ENCODE peak calls at places on chromosomes 7 and 10, in ten cellular contexts. One of them, this sample, is unnamed.

GRCh38 chr7:157309990-157310668 is 26.7 kb upstream of the DNAJB6 start:
- DNase-seq in tibial nerve: no peak
- DNase-seq in testis: no peak
- DNase-seq in IMR-90: peak; percentile 96
- DNase-seq in uterus: no peak
- DNase-seq in stomach: no peak
- DNase-seq in K562: no peak
- DNase-seq in upper lobe of left lung: no peak
- DNase-seq in heart left ventricle: no peak
- DNase-seq in HepG2: peak; percentile 74
- DNase-seq in this sample: no peak

GRCh38 chr10:47031251-47031952 is 120.2 kb downstream of the PTPN20 start:
- DNase-seq in tibial nerve: peak; percentile 30
- DNase-seq in testis: no peak
- DNase-seq in IMR-90: no peak
- DNase-seq in uterus: no peak
- DNase-seq in stomach: no peak
- DNase-seq in K562: peak; percentile 77
- DNase-seq in upper lobe of left lung: peak; percentile 11
- DNase-seq in heart left ventricle: peak; percentile 19
- DNase-seq in HepG2: no peak
- DNase-seq in this sample: no peak

GRCh38 chr10:112203328-112204076 is 19.9 kb upstream of the GPAM start:
- DNase-seq in tibial nerve: no peak
- DNase-seq in testis: no peak
- DNase-seq in IMR-90: peak; percentile 46
- DNase-seq in uterus: no peak
- DNase-seq in stomach: no peak
- DNase-seq in K562: no peak
- DNase-seq in upper lobe of left lung: no peak
- DNase-seq in heart left ventricle: no peak
- DNase-seq in HepG2: no peak
- DNase-seq in this sample: no peak

GRCh38 chr10:90418869-90419652 is 438.8 kb downstream of the HTR7 start:
- DNase-seq in tibial nerve: no peak
- DNase-seq in testis: no peak
- DNase-seq in IMR-90: peak; percentile 97
- DNase-seq in uterus: no peak
- DNase-seq in stomach: no peak
- DNase-seq in K562: no peak
- DNase-seq in upper lobe of left lung: no peak
- DNase-seq in heart left ventricle: no peak
- DNase-seq in HepG2: peak; percentile 7
- DNase-seq in this sample: no peak

GRCh38 chr7:28410628-28411578 is 1.4 kb upstream of the CREB5 start:
- DNase-seq in tibial nerve: peak; percentile 37
- DNase-seq in testis: peak; percentile 16
- DNase-seq in IMR-90: peak; percentile 90
- DNase-seq in uterus: peak; percentile 77
- DNase-seq in stomach: no peak
- DNase-seq in K562: peak; percentile 29
- DNase-seq in upper lobe of left lung: no peak
- DNase-seq in heart left ventricle: peak; percentile 63
- DNase-seq in HepG2: no peak
- DNase-seq in this sample: no peak

GRCh38 chr7:47435889-47436312 is 146.0 kb downstream of the TNS3 start:
- DNase-seq in tibial nerve: peak; percentile 69
- DNase-seq in testis: peak; percentile 88
- DNase-seq in IMR-90: peak; percentile 81
- DNase-seq in uterus: peak; percentile 82
- DNase-seq in stomach: peak; percentile 70
- DNase-seq in K562: peak; percentile 31
- DNase-seq in upper lobe of left lung: peak; percentile 63
- DNase-seq in heart left ventricle: peak; percentile 72
- DNase-seq in HepG2: peak; percentile 27
- DNase-seq in this sample: no peak

GRCh38 chr7:18038391-18038790 is 10.7 kb upstream of the PRPS1L1 start:
- DNase-seq in tibial nerve: no peak
- DNase-seq in testis: no peak
- DNase-seq in IMR-90: no peak
- DNase-seq in uterus: no peak
- DNase-seq in stomach: no peak
- DNase-seq in K562: no peak
- DNase-seq in upper lobe of left lung: no peak
- DNase-seq in heart left ventricle: no peak
- DNase-seq in HepG2: no peak
- DNase-seq in this sample: no peak

GRCh38 chr10:92562424-92562823 is 11.5 kb downstream of the IDE start:
- DNase-seq in tibial nerve: no peak
- DNase-seq in testis: no peak
- DNase-seq in IMR-90: no peak
- DNase-seq in uterus: no peak
- DNase-seq in stomach: no peak
- DNase-seq in K562: no peak
- DNase-seq in upper lobe of left lung: no peak
- DNase-seq in heart left ventricle: no peak
- DNase-seq in HepG2: no peak
- DNase-seq in this sample: no peak

GRCh38 chr7:1425292-1426136 is 33.8 kb downstream of the MICALL2 start:
- DNase-seq in tibial nerve: no peak
- DNase-seq in testis: peak; percentile 61
- DNase-seq in IMR-90: no peak
- DNase-seq in uterus: no peak
- DNase-seq in stomach: no peak
- DNase-seq in K562: peak; percentile 76
- DNase-seq in upper lobe of left lung: no peak
- DNase-seq in heart left ventricle: no peak
- DNase-seq in HepG2: peak; percentile 39
- DNase-seq in this sample: no peak

GRCh38 chr10:114754445-114755320 is 66.9 kb upstream of the FHIP2A start:
- DNase-seq in tibial nerve: no peak
- DNase-seq in testis: no peak
- DNase-seq in IMR-90: peak; percentile 68
- DNase-seq in uterus: peak; percentile 52
- DNase-seq in stomach: no peak
- DNase-seq in K562: no peak
- DNase-seq in upper lobe of left lung: no peak
- DNase-seq in heart left ventricle: no peak
- DNase-seq in HepG2: no peak
- DNase-seq in this sample: no peak
- H3K27ac ChIP-seq in tibial nerve: peak overlapping the region; percentile 67
- H3K27ac ChIP-seq in testis: no peak overlapping the region
- H3K27ac ChIP-seq in IMR-90: no peak overlapping the region
- H3K27ac ChIP-seq in uterus: peak overlapping the region; percentile 67
- H3K27ac ChIP-seq in stomach: no peak overlapping the region
- H3K27ac ChIP-seq in K562: no peak overlapping the region
- H3K27ac ChIP-seq in upper lobe of left lung: no peak overlapping the region
- H3K27ac ChIP-seq in heart left ventricle: peak overlapping the region; percentile 34
- H3K27ac ChIP-seq in HepG2: no peak overlapping the region
- H3K27ac ChIP-seq in this sample: peak overlapping the region; percentile 23

DNA sequence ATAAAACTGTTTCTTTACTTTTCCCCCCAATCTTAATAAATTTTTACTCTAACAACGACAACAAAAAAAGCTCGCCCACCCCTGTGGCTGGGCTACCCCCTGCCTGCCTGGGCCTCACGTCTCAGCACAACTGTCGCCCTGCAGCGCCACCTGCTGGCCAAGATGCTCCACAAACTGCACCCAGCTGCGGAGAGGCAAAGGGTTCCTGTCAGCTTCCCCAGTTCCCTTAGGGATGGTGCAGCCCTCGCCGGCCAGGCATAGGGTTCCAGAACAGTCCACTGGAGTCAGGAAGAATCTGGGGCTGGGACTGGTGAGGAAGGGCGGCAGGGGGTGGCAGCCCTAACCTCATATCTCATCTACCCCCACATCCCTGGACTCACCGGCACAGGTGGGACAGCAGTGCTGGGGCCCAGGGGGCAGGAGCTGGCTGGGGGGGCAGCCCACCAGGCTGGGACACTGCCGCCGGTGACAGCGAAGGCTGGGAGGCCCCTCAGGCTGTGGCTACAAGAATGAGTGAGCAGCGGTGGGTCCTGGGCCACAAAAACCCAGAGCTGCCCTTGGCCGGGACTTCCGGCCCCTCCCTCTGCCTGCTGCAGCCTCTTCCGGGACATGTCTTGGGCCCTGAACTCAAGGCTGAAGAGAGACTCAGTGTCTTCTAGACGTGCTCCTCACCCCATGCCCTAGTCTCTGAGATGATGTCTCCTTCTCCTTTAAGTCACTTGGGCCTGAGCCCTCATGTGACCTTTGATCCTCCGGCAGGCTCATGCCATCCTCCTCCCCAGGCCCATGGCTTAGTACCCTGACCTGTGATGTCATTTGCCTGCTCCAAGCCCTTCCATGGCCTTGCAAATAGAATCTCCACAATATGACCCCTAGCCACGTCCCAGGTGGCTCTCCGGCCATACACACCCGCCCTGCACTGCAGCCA is 21.2 kb downstream of the ATP6V1F start:
- DNase-seq in tibial nerve: peak; percentile 75
- DNase-seq in testis: peak; percentile 91
- DNase-seq in IMR-90: peak; percentile 54
- DNase-seq in uterus: peak; percentile 74
- DNase-seq in stomach: peak; percentile 86
- DNase-seq in K562: peak; percentile 97
- DNase-seq in upper lobe of left lung: peak; percentile 76
- DNase-seq in heart left ventricle: peak; percentile 83
- DNase-seq in HepG2: peak; percentile 44
- DNase-seq in this sample: no peak
- TF ChIP-seq POLR2A in tibial nerve: no peak
- TF ChIP-seq POLR2A in testis: no peak
- TF ChIP-seq POLR2A in IMR-90: no peak
- TF ChIP-seq POLR2A in uterus: no peak
- TF ChIP-seq POLR2A in stomach: no peak
- TF ChIP-seq POLR2A in K562: no peak
- TF ChIP-seq POLR2A in upper lobe of left lung: no peak
- TF ChIP-seq POLR2A in heart left ventricle: no peak
- TF ChIP-seq POLR2A in HepG2: no peak
- TF ChIP-seq POLR2A in this sample: no peak

GRCh38 chr7:128859232-128860157 is 3.2 kb upstream of the ATP6V1F start:
- DNase-seq in tibial nerve: no peak
- DNase-seq in testis: no peak
- DNase-seq in IMR-90: no peak
- DNase-seq in uterus: peak; percentile 54
- DNase-seq in stomach: peak; percentile 51
- DNase-seq in K562: no peak
- DNase-seq in upper lobe of left lung: no peak
- DNase-seq in heart left ventricle: peak; percentile 52
- DNase-seq in HepG2: no peak
- DNase-seq in this sample: no peak
- H3K4me1 ChIP-seq in tibial nerve: peaks cover 27% of the 10 kb centered on the region
- H3K4me1 ChIP-seq in testis: peaks cover 23% of the 10 kb centered on the region
- H3K4me1 ChIP-seq in IMR-90: peaks cover 2% of the 10 kb centered on the region
- H3K4me1 ChIP-seq in uterus: peaks cover 12% of the 10 kb centered on the region
- H3K4me1 ChIP-seq in stomach: peaks cover 53% of the 10 kb centered on the region
- H3K4me1 ChIP-seq in K562: peaks cover 38% of the 10 kb centered on the region
- H3K4me1 ChIP-seq in upper lobe of left lung: peaks cover 15% of the 10 kb centered on the region
- H3K4me1 ChIP-seq in heart left ventricle: peaks cover 48% of the 10 kb centered on the region
- H3K4me1 ChIP-seq in HepG2: peaks cover 15% of the 10 kb centered on the region
- H3K4me1 ChIP-seq in this sample: peaks cover 55% of the 10 kb centered on the region

DNA sequence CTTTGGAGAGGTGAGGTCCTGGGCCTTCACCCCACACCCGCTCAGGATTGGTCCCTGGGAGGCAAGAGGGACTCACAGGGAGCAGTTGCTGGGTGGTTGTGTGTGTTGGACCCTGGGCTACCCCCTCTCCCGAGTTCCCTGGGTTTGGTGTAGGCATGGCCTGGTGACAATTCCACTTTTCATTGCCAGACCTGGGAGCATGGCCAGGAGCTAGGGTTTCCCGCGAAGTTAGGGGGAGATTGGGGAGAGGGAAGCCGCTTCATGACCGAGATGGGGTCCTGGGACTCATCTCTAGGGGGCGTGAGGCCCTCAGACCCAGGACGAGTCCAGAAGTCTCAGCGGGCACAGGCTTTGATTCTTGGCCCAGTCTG is 579 bp downstream of the PALD1 start:
- DNase-seq in tibial nerve: no peak
- DNase-seq in testis: no peak
- DNase-seq in IMR-90: no peak
- DNase-seq in uterus: no peak
- DNase-seq in stomach: no peak
- DNase-seq in K562: no peak
- DNase-seq in upper lobe of left lung: no peak
- DNase-seq in heart left ventricle: no peak
- DNase-seq in HepG2: no peak
- DNase-seq in this sample: no peak
- H3K27ac ChIP-seq in tibial nerve: peak overlapping the region; percentile 78
- H3K27ac ChIP-seq in testis: peak overlapping the region; percentile 80
- H3K27ac ChIP-seq in IMR-90: no peak overlapping the region
- H3K27ac ChIP-seq in uterus: peak overlapping the region; percentile 68
- H3K27ac ChIP-seq in stomach: peak overlapping the region; percentile 73
- H3K27ac ChIP-seq in K562: no peak overlapping the region
- H3K27ac ChIP-seq in upper lobe of left lung: peak overlapping the region; percentile 89
- H3K27ac ChIP-seq in heart left ventricle: peak overlapping the region; percentile 73
- H3K27ac ChIP-seq in HepG2: no peak overlapping the region
- H3K27ac ChIP-seq in this sample: peak overlapping the region; percentile 59

GRCh38 chr10:70192325-70192966 is 22.1 kb upstream of the SAR1A start:
- DNase-seq in tibial nerve: no peak
- DNase-seq in testis: no peak
- DNase-seq in IMR-90: peak; percentile 42
- DNase-seq in uterus: no peak
- DNase-seq in stomach: peak; percentile 32
- DNase-seq in K562: no peak
- DNase-seq in upper lobe of left lung: peak; percentile 51
- DNase-seq in heart left ventricle: no peak
- DNase-seq in HepG2: peak; percentile 17
- DNase-seq in this sample: no peak
- TF ChIP-seq POLR2A in tibial nerve: no peak
- TF ChIP-seq POLR2A in testis: no peak
- TF ChIP-seq POLR2A in IMR-90: no peak
- TF ChIP-seq POLR2A in uterus: no peak
- TF ChIP-seq POLR2A in stomach: no peak
- TF ChIP-seq POLR2A in K562: no peak
- TF ChIP-seq POLR2A in upper lobe of left lung: no peak
- TF ChIP-seq POLR2A in heart left ventricle: no peak
- TF ChIP-seq POLR2A in HepG2: no peak
- TF ChIP-seq POLR2A in this sample: no peak

GRCh38 chr7:104982308-104982755 is 31.7 kb upstream of the KMT2E start:
- DNase-seq in tibial nerve: no peak
- DNase-seq in testis: no peak
- DNase-seq in IMR-90: no peak
- DNase-seq in uterus: no peak
- DNase-seq in stomach: no peak
- DNase-seq in K562: peak; percentile 51
- DNase-seq in upper lobe of left lung: no peak
- DNase-seq in heart left ventricle: no peak
- DNase-seq in HepG2: no peak
- DNase-seq in this sample: no peak
- H3K4me1 ChIP-seq in tibial nerve: peaks cover 58% of the 10 kb centered on the region
- H3K4me1 ChIP-seq in testis: peaks cover 53% of the 10 kb centered on the region
- H3K4me1 ChIP-seq in IMR-90: peaks cover 16% of the 10 kb centered on the region
- H3K4me1 ChIP-seq in uterus: peaks cover 24% of the 10 kb centered on the region
- H3K4me1 ChIP-seq in stomach: peaks cover 60% of the 10 kb centered on the region
- H3K4me1 ChIP-seq in K562: peaks cover 19% of the 10 kb centered on the region
- H3K4me1 ChIP-seq in upper lobe of left lung: peaks cover 63% of the 10 kb centered on the region
- H3K4me1 ChIP-seq in heart left ventricle: peaks cover 91% of the 10 kb centered on the region
- H3K4me1 ChIP-seq in HepG2: peaks cover 34% of the 10 kb centered on the region
- H3K4me1 ChIP-seq in this sample: peaks cover 85% of the 10 kb centered on the region

GRCh38 chr7:129781856-129782256 is 170.3 kb downstream of the NRF1 start:
- DNase-seq in tibial nerve: no peak
- DNase-seq in testis: no peak
- DNase-seq in IMR-90: no peak
- DNase-seq in uterus: no peak
- DNase-seq in stomach: no peak
- DNase-seq in K562: no peak
- DNase-seq in upper lobe of left lung: no peak
- DNase-seq in heart left ventricle: no peak
- DNase-seq in HepG2: no peak
- DNase-seq in this sample: no peak
- H3K27ac ChIP-seq in tibial nerve: no peak overlapping the region
- H3K27ac ChIP-seq in testis: no peak overlapping the region
- H3K27ac ChIP-seq in IMR-90: no peak overlapping the region
- H3K27ac ChIP-seq in uterus: no peak overlapping the region
- H3K27ac ChIP-seq in stomach: no peak overlapping the region
- H3K27ac ChIP-seq in K562: no peak overlapping the region
- H3K27ac ChIP-seq in upper lobe of left lung: no peak overlapping the region
- H3K27ac ChIP-seq in heart left ventricle: no peak overlapping the region
- H3K27ac ChIP-seq in HepG2: no peak overlapping the region
- H3K27ac ChIP-seq in this sample: no peak overlapping the region

This sample was measured in vagina.